ENCODE peak calls at places on chromosomes 6 and 20, in six cellular contexts. One of them, this sample, is unnamed.

GRCh38 chr6:169188051-169188863 is 65.4 kb downstream of the THBS2 start:
- DNase-seq in astrocyte of the spinal cord: peak
- DNase-seq in effector memory CD4-positive, alpha-beta T cell: no peak
- DNase-seq in stimulated activated CD8-positive, alpha-beta memory T cell treated with anti-CD3 and anti-CD28 coated beads, Interleukin-4, amount 100 ng/mL, for 24 hours: no peak
- DNase-seq in nucleus accumbens: no peak
- DNase-seq in HFFc6: peak
- DNase-seq in this sample: no peak

GRCh38 chr20:49909499-49910339 is 5.6 kb downstream of the SPATA2 start:
- DNase-seq in astrocyte of the spinal cord: no peak
- DNase-seq in effector memory CD4-positive, alpha-beta T cell: no peak
- DNase-seq in stimulated activated CD8-positive, alpha-beta memory T cell treated with anti-CD3 and anti-CD28 coated beads, Interleukin-4, amount 100 ng/mL, for 24 hours: no peak
- DNase-seq in nucleus accumbens: no peak
- DNase-seq in HFFc6: no peak
- DNase-seq in this sample: no peak

GRCh38 chr6:135018961-135019360 is 35.7 kb downstream of the HBS1L start:
- DNase-seq in astrocyte of the spinal cord: no peak
- DNase-seq in effector memory CD4-positive, alpha-beta T cell: no peak
- DNase-seq in stimulated activated CD8-positive, alpha-beta memory T cell treated with anti-CD3 and anti-CD28 coated beads, Interleukin-4, amount 100 ng/mL, for 24 hours: no peak
- DNase-seq in nucleus accumbens: no peak
- DNase-seq in HFFc6: no peak
- DNase-seq in this sample: no peak

GRCh38 chr6:37024665-37025337 is 19.3 kb downstream of the FGD2 start:
- DNase-seq in astrocyte of the spinal cord: peak
- DNase-seq in effector memory CD4-positive, alpha-beta T cell: no peak
- DNase-seq in stimulated activated CD8-positive, alpha-beta memory T cell treated with anti-CD3 and anti-CD28 coated beads, Interleukin-4, amount 100 ng/mL, for 24 hours: peak
- DNase-seq in nucleus accumbens: no peak
- DNase-seq in HFFc6: peak
- DNase-seq in this sample: no peak

GRCh38 chr6:64990652-64991304 is 716.2 kb downstream of the EYS start:
- DNase-seq in astrocyte of the spinal cord: no peak
- DNase-seq in effector memory CD4-positive, alpha-beta T cell: no peak
- DNase-seq in stimulated activated CD8-positive, alpha-beta memory T cell treated with anti-CD3 and anti-CD28 coated beads, Interleukin-4, amount 100 ng/mL, for 24 hours: no peak
- DNase-seq in nucleus accumbens: no peak
- DNase-seq in HFFc6: no peak
- DNase-seq in this sample: no peak

GRCh38 chr6:90110971-90111370 is 185.7 kb downstream of the BACH2 start:
- DNase-seq in astrocyte of the spinal cord: no peak
- DNase-seq in effector memory CD4-positive, alpha-beta T cell: peak
- DNase-seq in stimulated activated CD8-positive, alpha-beta memory T cell treated with anti-CD3 and anti-CD28 coated beads, Interleukin-4, amount 100 ng/mL, for 24 hours: peak
- DNase-seq in nucleus accumbens: no peak
- DNase-seq in HFFc6: no peak
- DNase-seq in this sample: no peak

GRCh38 chr6:87105823-87106222 is 10.9 kb upstream of the CGA start:
- DNase-seq in astrocyte of the spinal cord: peak
- DNase-seq in effector memory CD4-positive, alpha-beta T cell: no peak
- DNase-seq in stimulated activated CD8-positive, alpha-beta memory T cell treated with anti-CD3 and anti-CD28 coated beads, Interleukin-4, amount 100 ng/mL, for 24 hours: no peak
- DNase-seq in nucleus accumbens: no peak
- DNase-seq in HFFc6: peak
- DNase-seq in this sample: no peak

GRCh38 chr6:101070044-101070608 is 189.0 kb upstream of the ASCC3 start:
- DNase-seq in astrocyte of the spinal cord: no peak
- DNase-seq in effector memory CD4-positive, alpha-beta T cell: no peak
- DNase-seq in stimulated activated CD8-positive, alpha-beta memory T cell treated with anti-CD3 and anti-CD28 coated beads, Interleukin-4, amount 100 ng/mL, for 24 hours: no peak
- DNase-seq in nucleus accumbens: no peak
- DNase-seq in HFFc6: no peak
- DNase-seq in this sample: no peak

GRCh38 chr6:25193147-25193864 is 85.9 kb upstream of the CARMIL1 start:
- DNase-seq in astrocyte of the spinal cord: peak
- DNase-seq in effector memory CD4-positive, alpha-beta T cell: no peak
- DNase-seq in stimulated activated CD8-positive, alpha-beta memory T cell treated with anti-CD3 and anti-CD28 coated beads, Interleukin-4, amount 100 ng/mL, for 24 hours: no peak
- DNase-seq in nucleus accumbens: no peak
- DNase-seq in HFFc6: peak
- DNase-seq in this sample: no peak

GRCh38 chr20:62816879-62817873 is at the start of gene COL9A3:
- DNase-seq in astrocyte of the spinal cord: no peak
- DNase-seq in effector memory CD4-positive, alpha-beta T cell: no peak
- DNase-seq in stimulated activated CD8-positive, alpha-beta memory T cell treated with anti-CD3 and anti-CD28 coated beads, Interleukin-4, amount 100 ng/mL, for 24 hours: no peak
- DNase-seq in nucleus accumbens: no peak
- DNase-seq in HFFc6: no peak
- DNase-seq in this sample: no peak

GRCh38 chr6:31008165-31008564 is 2.1 kb upstream of the MUC22 start:
- DNase-seq in astrocyte of the spinal cord: no peak
- DNase-seq in effector memory CD4-positive, alpha-beta T cell: no peak
- DNase-seq in stimulated activated CD8-positive, alpha-beta memory T cell treated with anti-CD3 and anti-CD28 coated beads, Interleukin-4, amount 100 ng/mL, for 24 hours: no peak
- DNase-seq in nucleus accumbens: no peak
- DNase-seq in HFFc6: no peak
- DNase-seq in this sample: no peak

GRCh38 chr6:7672066-7673062 is 53.5 kb upstream of the BMP6 start:
- DNase-seq in astrocyte of the spinal cord: no peak
- DNase-seq in effector memory CD4-positive, alpha-beta T cell: no peak
- DNase-seq in stimulated activated CD8-positive, alpha-beta memory T cell treated with anti-CD3 and anti-CD28 coated beads, Interleukin-4, amount 100 ng/mL, for 24 hours: no peak
- DNase-seq in nucleus accumbens: no peak
- DNase-seq in HFFc6: no peak
- DNase-seq in this sample: no peak

GRCh38 chr6:41502607-41503434 is 43.4 kb upstream of the FOXP4 start:
- DNase-seq in astrocyte of the spinal cord: no peak
- DNase-seq in effector memory CD4-positive, alpha-beta T cell: no peak
- DNase-seq in stimulated activated CD8-positive, alpha-beta memory T cell treated with anti-CD3 and anti-CD28 coated beads, Interleukin-4, amount 100 ng/mL, for 24 hours: no peak
- DNase-seq in nucleus accumbens: no peak
- DNase-seq in HFFc6: no peak
- DNase-seq in this sample: no peak

GRCh38 chr6:134315189-134315588 is 2.7 kb downstream of the SGK1 start:
- DNase-seq in astrocyte of the spinal cord: no peak
- DNase-seq in effector memory CD4-positive, alpha-beta T cell: no peak
- DNase-seq in stimulated activated CD8-positive, alpha-beta memory T cell treated with anti-CD3 and anti-CD28 coated beads, Interleukin-4, amount 100 ng/mL, for 24 hours: no peak
- DNase-seq in nucleus accumbens: no peak
- DNase-seq in HFFc6: no peak
- DNase-seq in this sample: peak

GRCh38 chr6:24078200-24078599 is 47.8 kb upstream of the NRSN1 start:
- DNase-seq in astrocyte of the spinal cord: no peak
- DNase-seq in effector memory CD4-positive, alpha-beta T cell: no peak
- DNase-seq in stimulated activated CD8-positive, alpha-beta memory T cell treated with anti-CD3 and anti-CD28 coated beads, Interleukin-4, amount 100 ng/mL, for 24 hours: no peak
- DNase-seq in nucleus accumbens: no peak
- DNase-seq in HFFc6: no peak
- DNase-seq in this sample: no peak

GRCh38 chr20:21230686-21231085 is 72.4 kb upstream of the XRN2 start:
- DNase-seq in astrocyte of the spinal cord: no peak
- DNase-seq in effector memory CD4-positive, alpha-beta T cell: no peak
- DNase-seq in stimulated activated CD8-positive, alpha-beta memory T cell treated with anti-CD3 and anti-CD28 coated beads, Interleukin-4, amount 100 ng/mL, for 24 hours: no peak
- DNase-seq in nucleus accumbens: no peak
- DNase-seq in HFFc6: no peak
- DNase-seq in this sample: no peak

GRCh38 chr6:96015321-96015790 is 418 bp upstream of the FUT9 start:
- DNase-seq in astrocyte of the spinal cord: peak
- DNase-seq in effector memory CD4-positive, alpha-beta T cell: no peak
- DNase-seq in stimulated activated CD8-positive, alpha-beta memory T cell treated with anti-CD3 and anti-CD28 coated beads, Interleukin-4, amount 100 ng/mL, for 24 hours: no peak
- DNase-seq in nucleus accumbens: peak
- DNase-seq in HFFc6: no peak
- DNase-seq in this sample: peak

GRCh38 chr6:35213824-35214756 is at the start of gene SCUBE3:
- DNase-seq in astrocyte of the spinal cord: peak
- DNase-seq in effector memory CD4-positive, alpha-beta T cell: no peak
- DNase-seq in stimulated activated CD8-positive, alpha-beta memory T cell treated with anti-CD3 and anti-CD28 coated beads, Interleukin-4, amount 100 ng/mL, for 24 hours: no peak
- DNase-seq in nucleus accumbens: no peak
- DNase-seq in HFFc6: peak
- DNase-seq in this sample: peak

GRCh38 chr20:47295921-47296426 is 60.5 kb downstream of the ZMYND8 start:
- DNase-seq in astrocyte of the spinal cord: peak
- DNase-seq in effector memory CD4-positive, alpha-beta T cell: no peak
- DNase-seq in stimulated activated CD8-positive, alpha-beta memory T cell treated with anti-CD3 and anti-CD28 coated beads, Interleukin-4, amount 100 ng/mL, for 24 hours: no peak
- DNase-seq in nucleus accumbens: no peak
- DNase-seq in HFFc6: no peak
- DNase-seq in this sample: no peak

GRCh38 chr6:82040405-82041221 is 206.9 kb downstream of the IBTK start:
- DNase-seq in astrocyte of the spinal cord: peak
- DNase-seq in effector memory CD4-positive, alpha-beta T cell: no peak
- DNase-seq in stimulated activated CD8-positive, alpha-beta memory T cell treated with anti-CD3 and anti-CD28 coated beads, Interleukin-4, amount 100 ng/mL, for 24 hours: no peak
- DNase-seq in nucleus accumbens: peak
- DNase-seq in HFFc6: peak
- DNase-seq in this sample: no peak

GRCh38 chr6:44489912-44490604 is 102.6 kb downstream of the CDC5L start:
- DNase-seq in astrocyte of the spinal cord: peak
- DNase-seq in effector memory CD4-positive, alpha-beta T cell: no peak
- DNase-seq in stimulated activated CD8-positive, alpha-beta memory T cell treated with anti-CD3 and anti-CD28 coated beads, Interleukin-4, amount 100 ng/mL, for 24 hours: no peak
- DNase-seq in nucleus accumbens: no peak
- DNase-seq in HFFc6: peak
- DNase-seq in this sample: no peak

GRCh38 chr6:139433647-139434419 is 59.4 kb upstream of the CITED2 start:
- DNase-seq in astrocyte of the spinal cord: no peak
- DNase-seq in effector memory CD4-positive, alpha-beta T cell: no peak
- DNase-seq in stimulated activated CD8-positive, alpha-beta memory T cell treated with anti-CD3 and anti-CD28 coated beads, Interleukin-4, amount 100 ng/mL, for 24 hours: no peak
- DNase-seq in nucleus accumbens: no peak
- DNase-seq in HFFc6: peak
- DNase-seq in this sample: no peak

GRCh38 chr6:136161950-136162349 is 88.2 kb downstream of the MTFR2 start:
- DNase-seq in astrocyte of the spinal cord: no peak
- DNase-seq in effector memory CD4-positive, alpha-beta T cell: no peak
- DNase-seq in stimulated activated CD8-positive, alpha-beta memory T cell treated with anti-CD3 and anti-CD28 coated beads, Interleukin-4, amount 100 ng/mL, for 24 hours: no peak
- DNase-seq in nucleus accumbens: no peak
- DNase-seq in HFFc6: no peak
- DNase-seq in this sample: no peak

GRCh38 chr6:85468326-85468725 is 18.4 kb downstream of the NT5E start:
- DNase-seq in astrocyte of the spinal cord: no peak
- DNase-seq in effector memory CD4-positive, alpha-beta T cell: no peak
- DNase-seq in stimulated activated CD8-positive, alpha-beta memory T cell treated with anti-CD3 and anti-CD28 coated beads, Interleukin-4, amount 100 ng/mL, for 24 hours: no peak
- DNase-seq in nucleus accumbens: no peak
- DNase-seq in HFFc6: peak
- DNase-seq in this sample: no peak

GRCh38 chr6:118584906-118585305 is 36.8 kb downstream of the PLN start:
- DNase-seq in astrocyte of the spinal cord: no peak
- DNase-seq in effector memory CD4-positive, alpha-beta T cell: no peak
- DNase-seq in stimulated activated CD8-positive, alpha-beta memory T cell treated with anti-CD3 and anti-CD28 coated beads, Interleukin-4, amount 100 ng/mL, for 24 hours: no peak
- DNase-seq in nucleus accumbens: no peak
- DNase-seq in HFFc6: no peak
- DNase-seq in this sample: no peak

GRCh38 chr6:113632220-113632864 is 224.8 kb upstream of the MARCKS start:
- DNase-seq in astrocyte of the spinal cord: peak
- DNase-seq in effector memory CD4-positive, alpha-beta T cell: no peak
- DNase-seq in stimulated activated CD8-positive, alpha-beta memory T cell treated with anti-CD3 and anti-CD28 coated beads, Interleukin-4, amount 100 ng/mL, for 24 hours: peak
- DNase-seq in nucleus accumbens: no peak
- DNase-seq in HFFc6: peak
- DNase-seq in this sample: no peak

GRCh38 chr6:116714296-116714695 is 33.3 kb downstream of the KPNA5 start:
- DNase-seq in astrocyte of the spinal cord: no peak
- DNase-seq in effector memory CD4-positive, alpha-beta T cell: no peak
- DNase-seq in stimulated activated CD8-positive, alpha-beta memory T cell treated with anti-CD3 and anti-CD28 coated beads, Interleukin-4, amount 100 ng/mL, for 24 hours: no peak
- DNase-seq in nucleus accumbens: no peak
- DNase-seq in HFFc6: no peak
- DNase-seq in this sample: no peak

GRCh38 chr20:56748476-56749377 is 119.6 kb downstream of the TFAP2C start:
- DNase-seq in astrocyte of the spinal cord: no peak
- DNase-seq in effector memory CD4-positive, alpha-beta T cell: no peak
- DNase-seq in stimulated activated CD8-positive, alpha-beta memory T cell treated with anti-CD3 and anti-CD28 coated beads, Interleukin-4, amount 100 ng/mL, for 24 hours: no peak
- DNase-seq in nucleus accumbens: no peak
- DNase-seq in HFFc6: no peak
- DNase-seq in this sample: no peak

GRCh38 chr6:35213161-35213823 is 464 bp upstream of the SCUBE3 start:
- DNase-seq in astrocyte of the spinal cord: no peak
- DNase-seq in effector memory CD4-positive, alpha-beta T cell: no peak
- DNase-seq in stimulated activated CD8-positive, alpha-beta memory T cell treated with anti-CD3 and anti-CD28 coated beads, Interleukin-4, amount 100 ng/mL, for 24 hours: no peak
- DNase-seq in nucleus accumbens: no peak
- DNase-seq in HFFc6: no peak
- DNase-seq in this sample: peak

GRCh38 chr6:43669050-43669921 is 18.3 kb downstream of the MRPS18A start:
- DNase-seq in astrocyte of the spinal cord: peak
- DNase-seq in effector memory CD4-positive, alpha-beta T cell: no peak
- DNase-seq in stimulated activated CD8-positive, alpha-beta memory T cell treated with anti-CD3 and anti-CD28 coated beads, Interleukin-4, amount 100 ng/mL, for 24 hours: no peak
- DNase-seq in nucleus accumbens: no peak
- DNase-seq in HFFc6: peak
- DNase-seq in this sample: no peak

GRCh38 chr6:41167173-41167963 is 4.5 kb upstream of the TREM2 start:
- DNase-seq in astrocyte of the spinal cord: peak
- DNase-seq in effector memory CD4-positive, alpha-beta T cell: no peak
- DNase-seq in stimulated activated CD8-positive, alpha-beta memory T cell treated with anti-CD3 and anti-CD28 coated beads, Interleukin-4, amount 100 ng/mL, for 24 hours: no peak
- DNase-seq in nucleus accumbens: no peak
- DNase-seq in HFFc6: no peak
- DNase-seq in this sample: peak

GRCh38 chr6:110681543-110682459 is 133.5 kb downstream of the CDK19 start:
- DNase-seq in astrocyte of the spinal cord: no peak
- DNase-seq in effector memory CD4-positive, alpha-beta T cell: no peak
- DNase-seq in stimulated activated CD8-positive, alpha-beta memory T cell treated with anti-CD3 and anti-CD28 coated beads, Interleukin-4, amount 100 ng/mL, for 24 hours: no peak
- DNase-seq in nucleus accumbens: no peak
- DNase-seq in HFFc6: peak
- DNase-seq in this sample: no peak

GRCh38 chr20:38131588-38132121 is 33.4 kb downstream of the TGM2 start:
- DNase-seq in astrocyte of the spinal cord: no peak
- DNase-seq in effector memory CD4-positive, alpha-beta T cell: no peak
- DNase-seq in stimulated activated CD8-positive, alpha-beta memory T cell treated with anti-CD3 and anti-CD28 coated beads, Interleukin-4, amount 100 ng/mL, for 24 hours: no peak
- DNase-seq in nucleus accumbens: no peak
- DNase-seq in HFFc6: peak
- DNase-seq in this sample: no peak

This sample was measured in type B pancreatic cell.